ENCODE peak calls at places on chromosomes 1 and 21, in six cellular contexts. One of them, this sample, is unnamed.

GRCh38 chr1:61082336-61083013 is at the start of gene NFIA:
- DNase-seq in psoas muscle: peak; percentile 41
- DNase-seq in RWPE1: peak; percentile 66
- DNase-seq in fibroblast of pulmonary artery: peak; percentile 85
- DNase-seq in vagina: no peak
- DNase-seq in WTC11: peak; percentile 49
- DNase-seq in this sample: peak; percentile 55

GRCh38 chr1:84090447-84091244 is 53.4 kb upstream of the PRKACB start:
- DNase-seq in RWPE1: no peak
- DNase-seq in vagina: no peak
- DNase-seq in WTC11: no peak
- DNase-seq in fibroblast of pulmonary artery: no peak
- DNase-seq in psoas muscle: no peak
- DNase-seq in this sample: peak; percentile 4

GRCh38 chr21:25657140-25657539 is 18.1 kb downstream of the JAM2 start:
- DNase-seq in WTC11: no peak
- DNase-seq in RWPE1: no peak
- DNase-seq in fibroblast of pulmonary artery: no peak
- DNase-seq in psoas muscle: no peak
- DNase-seq in vagina: no peak
- DNase-seq in this sample: no peak

GRCh38 chr1:3295846-3296245 is 158.6 kb upstream of the ARHGEF16 start:
- DNase-seq in fibroblast of pulmonary artery: no peak
- DNase-seq in RWPE1: no peak
- DNase-seq in vagina: no peak
- DNase-seq in WTC11: no peak
- DNase-seq in psoas muscle: no peak
- DNase-seq in this sample: no peak

GRCh38 chr1:232767381-232768074 is 37.7 kb upstream of the MAP10 start:
- DNase-seq in psoas muscle: peak; percentile 37
- DNase-seq in RWPE1: peak; percentile 79
- DNase-seq in WTC11: no peak
- DNase-seq in fibroblast of pulmonary artery: peak; percentile 67
- DNase-seq in vagina: no peak
- DNase-seq in this sample: peak; percentile 66

GRCh38 chr1:109198043-109198695 is 15.5 kb upstream of the SARS1 start:
- DNase-seq in fibroblast of pulmonary artery: peak; percentile 89
- DNase-seq in psoas muscle: peak; percentile 17
- DNase-seq in vagina: no peak
- DNase-seq in RWPE1: peak; percentile 94
- DNase-seq in WTC11: no peak
- DNase-seq in this sample: no peak

GRCh38 chr21:42395910-42396625 is at the start of gene TMPRSS3:
- DNase-seq in vagina: no peak
- DNase-seq in WTC11: no peak
- DNase-seq in RWPE1: peak; percentile 71
- DNase-seq in psoas muscle: no peak
- DNase-seq in fibroblast of pulmonary artery: no peak
- DNase-seq in this sample: peak; percentile 43

GRCh38 chr1:227234998-227235405 is 83.3 kb downstream of the CDC42BPA start:
- DNase-seq in RWPE1: peak; percentile 57
- DNase-seq in fibroblast of pulmonary artery: peak; percentile 82
- DNase-seq in psoas muscle: no peak
- DNase-seq in vagina: no peak
- DNase-seq in WTC11: no peak
- DNase-seq in this sample: peak; percentile 70

GRCh38 chr1:183276386-183276785 is 90.3 kb downstream of the LAMC2 start:
- DNase-seq in RWPE1: no peak
- DNase-seq in fibroblast of pulmonary artery: no peak
- DNase-seq in vagina: no peak
- DNase-seq in WTC11: no peak
- DNase-seq in psoas muscle: no peak
- DNase-seq in this sample: no peak

GRCh38 chr21:41611966-41612606 is 104.1 kb upstream of the TMPRSS2 start:
- DNase-seq in WTC11: peak; percentile 51
- DNase-seq in psoas muscle: no peak
- DNase-seq in RWPE1: peak; percentile 77
- DNase-seq in fibroblast of pulmonary artery: peak; percentile 29
- DNase-seq in vagina: no peak
- DNase-seq in this sample: peak; percentile 61

GRCh38 chr1:227896710-227897655 is 50.7 kb downstream of the WNT9A start:
- DNase-seq in WTC11: peak; percentile 4
- DNase-seq in fibroblast of pulmonary artery: no peak
- DNase-seq in RWPE1: no peak
- DNase-seq in vagina: peak; percentile 74
- DNase-seq in psoas muscle: peak; percentile 8
- DNase-seq in this sample: peak; percentile 1

GRCh38 chr1:224579526-224579925 is 36.6 kb upstream of the CNIH3 start:
- DNase-seq in psoas muscle: no peak
- DNase-seq in fibroblast of pulmonary artery: no peak
- DNase-seq in WTC11: no peak
- DNase-seq in vagina: no peak
- DNase-seq in RWPE1: no peak
- DNase-seq in this sample: no peak

GRCh38 chr1:28256197-28256827 is 3.0 kb upstream of the SESN2 start:
- DNase-seq in psoas muscle: no peak
- DNase-seq in RWPE1: no peak
- DNase-seq in vagina: no peak
- DNase-seq in WTC11: no peak
- DNase-seq in fibroblast of pulmonary artery: no peak
- DNase-seq in this sample: no peak

GRCh38 chr1:3384407-3384806 is 70.1 kb upstream of the ARHGEF16 start:
- DNase-seq in WTC11: no peak
- DNase-seq in RWPE1: no peak
- DNase-seq in fibroblast of pulmonary artery: no peak
- DNase-seq in vagina: no peak
- DNase-seq in psoas muscle: no peak
- DNase-seq in this sample: no peak

GRCh38 chr1:221487781-221488520 is 253.9 kb downstream of the DUSP10 start:
- DNase-seq in WTC11: no peak
- DNase-seq in fibroblast of pulmonary artery: peak; percentile 55
- DNase-seq in vagina: no peak
- DNase-seq in psoas muscle: no peak
- DNase-seq in RWPE1: peak; percentile 69
- DNase-seq in this sample: no peak

GRCh38 chr21:42685036-42685435 is 31.6 kb downstream of the PDE9A start:
- DNase-seq in RWPE1: no peak
- DNase-seq in fibroblast of pulmonary artery: no peak
- DNase-seq in vagina: no peak
- DNase-seq in WTC11: no peak
- DNase-seq in psoas muscle: no peak
- DNase-seq in this sample: no peak

GRCh38 chr1:11358991-11359390 is 86.0 kb downstream of the UBIAD1 start:
- DNase-seq in fibroblast of pulmonary artery: no peak
- DNase-seq in psoas muscle: no peak
- DNase-seq in WTC11: no peak
- DNase-seq in vagina: no peak
- DNase-seq in RWPE1: no peak
- DNase-seq in this sample: no peak

GRCh38 chr1:11352058-11352715 is 79.2 kb downstream of the UBIAD1 start:
- DNase-seq in RWPE1: no peak
- DNase-seq in fibroblast of pulmonary artery: no peak
- DNase-seq in vagina: no peak
- DNase-seq in psoas muscle: no peak
- DNase-seq in WTC11: no peak
- DNase-seq in this sample: no peak

GRCh38 chr1:11354893-11355593 is 82.0 kb downstream of the UBIAD1 start:
- DNase-seq in fibroblast of pulmonary artery: no peak
- DNase-seq in RWPE1: no peak
- DNase-seq in psoas muscle: no peak
- DNase-seq in WTC11: no peak
- DNase-seq in vagina: no peak
- DNase-seq in this sample: no peak

GRCh38 chr1:11357291-11357690 is 84.3 kb downstream of the UBIAD1 start:
- DNase-seq in WTC11: no peak
- DNase-seq in RWPE1: no peak
- DNase-seq in psoas muscle: no peak
- DNase-seq in vagina: no peak
- DNase-seq in fibroblast of pulmonary artery: no peak
- DNase-seq in this sample: no peak

GRCh38 chr1:11355594-11356467 is 82.8 kb downstream of the UBIAD1 start:
- DNase-seq in psoas muscle: no peak
- DNase-seq in vagina: no peak
- DNase-seq in WTC11: peak; percentile 63
- DNase-seq in fibroblast of pulmonary artery: no peak
- DNase-seq in RWPE1: no peak
- DNase-seq in this sample: no peak
- TF ChIP-seq CTCF in psoas muscle: no peak
- TF ChIP-seq CTCF in vagina: no peak
- TF ChIP-seq CTCF in WTC11: no peak
- TF ChIP-seq CTCF in fibroblast of pulmonary artery: no peak
- TF ChIP-seq CTCF in RWPE1: no peak
- TF ChIP-seq CTCF in this sample: no peak

GRCh38 chr1:181909010-181909409 is 152.5 kb downstream of the ZNF648 start:
- DNase-seq in vagina: no peak
- DNase-seq in fibroblast of pulmonary artery: no peak
- DNase-seq in WTC11: no peak
- DNase-seq in RWPE1: no peak
- DNase-seq in psoas muscle: no peak
- DNase-seq in this sample: no peak

GRCh38 chr1:181911715-181912114 is 149.8 kb downstream of the ZNF648 start:
- DNase-seq in vagina: no peak
- DNase-seq in WTC11: no peak
- DNase-seq in RWPE1: no peak
- DNase-seq in fibroblast of pulmonary artery: no peak
- DNase-seq in psoas muscle: no peak
- DNase-seq in this sample: no peak

GRCh38 chr1:181905944-181906597 is 155.4 kb downstream of the ZNF648 start:
- DNase-seq in fibroblast of pulmonary artery: no peak
- DNase-seq in vagina: no peak
- DNase-seq in psoas muscle: no peak
- DNase-seq in RWPE1: no peak
- DNase-seq in WTC11: no peak
- DNase-seq in this sample: no peak

GRCh38 chr1:181906631-181907030 is 154.9 kb downstream of the ZNF648 start:
- DNase-seq in RWPE1: no peak
- DNase-seq in psoas muscle: no peak
- DNase-seq in fibroblast of pulmonary artery: no peak
- DNase-seq in WTC11: no peak
- DNase-seq in vagina: no peak
- DNase-seq in this sample: no peak

DNA sequence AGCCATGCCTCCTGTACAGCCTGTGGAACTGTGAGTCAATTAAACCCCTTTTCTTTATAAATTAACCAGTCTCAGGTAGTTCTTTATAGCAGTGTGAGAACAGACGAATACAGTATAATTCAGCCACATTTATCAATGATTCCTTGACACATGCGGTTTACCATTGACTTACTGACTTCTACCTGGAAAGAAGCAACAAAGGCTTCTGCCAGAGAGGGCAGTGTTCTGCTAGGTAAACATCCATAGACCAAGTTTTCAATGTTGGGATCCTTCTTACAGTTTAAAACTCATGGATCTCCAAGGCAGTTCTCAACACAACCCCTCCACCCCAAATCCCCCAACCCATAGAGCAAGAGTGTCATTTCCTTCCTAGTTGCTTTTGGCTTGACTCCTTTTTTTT is 150.6 kb downstream of the ZNF648 start:
- DNase-seq in RWPE1: no peak
- DNase-seq in vagina: no peak
- DNase-seq in WTC11: no peak
- DNase-seq in psoas muscle: no peak
- DNase-seq in fibroblast of pulmonary artery: no peak
- DNase-seq in this sample: no peak
- TF ChIP-seq CTCF in RWPE1: no peak
- TF ChIP-seq CTCF in vagina: no peak
- TF ChIP-seq CTCF in WTC11: no peak
- TF ChIP-seq CTCF in psoas muscle: no peak
- TF ChIP-seq CTCF in fibroblast of pulmonary artery: no peak
- TF ChIP-seq CTCF in this sample: no peak

DNA sequence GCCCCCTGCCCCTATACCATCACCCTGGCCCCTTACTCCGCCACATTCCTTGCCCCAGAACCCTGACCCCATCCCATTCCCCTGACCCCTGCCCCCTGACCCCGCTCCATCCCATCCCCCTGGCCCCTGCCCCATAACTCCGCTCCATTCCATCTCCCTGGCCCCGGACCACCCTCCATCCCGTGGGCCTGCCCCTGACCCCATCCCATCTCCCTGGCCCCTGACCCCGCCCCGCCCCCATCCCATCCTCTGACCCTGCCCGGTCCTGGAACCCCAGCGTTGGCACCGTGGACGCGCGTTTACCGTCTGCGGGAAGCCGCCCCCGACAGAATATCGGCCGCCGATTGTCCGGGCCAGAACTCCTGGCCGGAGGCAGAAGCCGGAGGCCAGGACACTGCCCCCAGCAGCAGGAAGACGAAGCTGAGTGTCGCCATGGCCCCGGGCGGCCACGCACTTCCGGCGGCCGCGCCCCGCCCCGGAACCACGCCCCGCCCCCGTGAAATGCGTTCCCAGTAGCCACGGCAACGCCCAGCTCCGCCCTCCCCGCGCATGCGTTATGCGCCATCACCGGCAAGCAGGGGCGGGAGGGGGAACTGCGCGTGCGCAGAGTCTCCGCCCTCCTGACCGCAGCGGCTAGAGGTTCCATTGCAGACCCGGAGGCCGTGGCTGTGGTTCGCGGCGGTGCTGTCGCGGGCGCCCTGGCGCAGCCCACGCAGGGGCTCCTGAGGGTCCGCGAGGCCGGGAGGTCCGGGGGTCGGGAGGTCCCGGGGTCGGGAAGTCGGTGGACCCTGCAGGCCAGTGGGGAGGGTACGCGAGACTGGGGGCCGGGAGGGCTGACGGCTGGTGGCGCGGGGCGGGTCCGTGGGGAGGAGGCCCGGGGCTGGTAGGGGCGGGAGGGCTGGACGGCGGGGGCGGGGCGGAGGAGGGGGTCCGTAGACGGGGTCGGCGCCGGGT is at the start of gene POFUT2:
- DNase-seq in fibroblast of pulmonary artery: peak; percentile 96
- DNase-seq in vagina: no peak
- DNase-seq in WTC11: peak; percentile 98
- DNase-seq in psoas muscle: peak; percentile 97
- DNase-seq in RWPE1: peak; percentile 98
- DNase-seq in this sample: peak; percentile 95
- TF ChIP-seq CTCF in fibroblast of pulmonary artery: no peak
- TF ChIP-seq CTCF in vagina: no peak
- TF ChIP-seq CTCF in WTC11: no peak
- TF ChIP-seq CTCF in psoas muscle: no peak
- TF ChIP-seq CTCF in RWPE1: no peak
- TF ChIP-seq CTCF in this sample: no peak

DNA sequence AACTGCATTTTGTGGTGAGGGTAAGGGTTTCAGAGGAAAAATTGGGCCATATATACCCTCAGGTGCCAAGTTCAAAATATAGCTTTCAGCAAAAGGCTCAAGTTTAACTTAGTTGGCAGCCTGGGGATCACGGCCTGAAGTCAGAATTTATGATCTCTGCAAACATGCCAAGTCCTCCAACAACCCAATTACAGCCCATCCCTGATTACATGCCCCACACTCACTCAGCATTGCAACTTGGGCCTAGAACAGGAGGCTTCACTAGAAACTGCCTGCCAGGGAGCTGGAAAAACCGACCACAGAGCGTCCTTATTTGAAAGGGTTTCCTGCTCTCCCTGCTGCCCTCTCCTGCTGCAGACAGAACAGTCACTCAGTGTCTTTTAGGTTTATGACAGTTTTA is 12.4 kb downstream of the FYB2 start:
- DNase-seq in fibroblast of pulmonary artery: no peak
- DNase-seq in RWPE1: no peak
- DNase-seq in vagina: no peak
- DNase-seq in WTC11: no peak
- DNase-seq in psoas muscle: no peak
- DNase-seq in this sample: no peak
- TF ChIP-seq CTCF in fibroblast of pulmonary artery: no peak
- TF ChIP-seq CTCF in RWPE1: no peak
- TF ChIP-seq CTCF in vagina: no peak
- TF ChIP-seq CTCF in WTC11: no peak
- TF ChIP-seq CTCF in psoas muscle: no peak
- TF ChIP-seq CTCF in this sample: no peak

GRCh38 chr1:94528271-94528670 is 13.3 kb downstream of the F3 start:
- DNase-seq in RWPE1: no peak
- DNase-seq in psoas muscle: no peak
- DNase-seq in fibroblast of pulmonary artery: no peak
- DNase-seq in vagina: no peak
- DNase-seq in WTC11: no peak
- DNase-seq in this sample: no peak
- TF ChIP-seq CTCF in RWPE1: no peak
- TF ChIP-seq CTCF in psoas muscle: no peak
- TF ChIP-seq CTCF in fibroblast of pulmonary artery: no peak
- TF ChIP-seq CTCF in vagina: no peak
- TF ChIP-seq CTCF in WTC11: no peak
- TF ChIP-seq CTCF in this sample: no peak